ENCODE peak calls at places on chromosomes 3 and 15, in ten cellular contexts. I is pancreas; T is left cardiac atrium; P is GM12892; V is Calu3; E is gastrocnemius medialis; S is memory B cell; M is stimulated activated CD8-positive, alpha-beta memory T cell treated with anti-CD3 and anti-CD28 coated beads, Interleukin-15, amount 100 ng/mL, for 4 hours; H is activated naive CD4-positive, alpha-beta T cell treated with anti-CD3 and anti-CD28 coated beads, Interleukin-2, amount 50 U/mL, for 16 hours; X is T follicular helper cell. R is an unnamed sample.

GRCh38 chr3:169454823-169455222 is 208.7 kb downstream of the MECOM start:
- DNase-seq in P (no peak), X (no peak), S (no peak), E (no peak), M (no peak), T (no peak), V (no peak), H (no peak), I (no peak), R (no peak)

GRCh38 chr3:33047842-33048834 is 48.8 kb downstream of the GLB1 start:
- DNase-seq in V (no peak), P (no peak), T (no peak), H (no peak), X (peak; percentile 45), M (peak; percentile 19), E (no peak), S (no peak), I (no peak), R (no peak)

GRCh38 chr3:195411831-195412230 is 31.0 kb downstream of the ACAP2 start:
- DNase-seq in H (no peak), X (no peak), I (no peak), S (no peak), V (no peak), E (no peak), M (no peak), P (no peak), T (no peak), R (no peak)

GRCh38 chr3:1272541-1273265 is 179.9 kb downstream of the CNTN6 start:
- DNase-seq in P (no peak), V (no peak), E (no peak), X (no peak), M (no peak), T (no peak), H (no peak), I (no peak), S (no peak), R (no peak)

GRCh38 chr3:53624467-53624866 is 130.1 kb downstream of the CACNA1D start:
- DNase-seq in M (no peak), T (no peak), I (no peak), E (no peak), X (no peak), S (no peak), V (no peak), P (no peak), H (no peak), R (no peak)

GRCh38 chr3:28326458-28326926 is 22.0 kb upstream of the ZCWPW2 start:
- DNase-seq in H (peak; percentile 17), V (no peak), I (no peak), E (no peak), P (no peak), M (peak; percentile 10), X (no peak), S (no peak), T (no peak), R (no peak)

GRCh38 chr15:87816811-87817210 is 439.7 kb downstream of the NTRK3 start:
- DNase-seq in S (no peak), M (no peak), V (no peak), H (no peak), T (no peak), E (no peak), I (no peak), P (no peak), X (no peak), R (no peak)

GRCh38 chr15:77991029-77991406 is 86.5 kb downstream of the TBC1D2B start:
- DNase-seq in E (no peak), T (peak; percentile 16), S (no peak), M (no peak), X (no peak), I (no peak), P (no peak), V (no peak), H (no peak), R (no peak)

GRCh38 chr15:76196286-76196948 is 114.9 kb downstream of the ETFA start:
- DNase-seq in I (peak; percentile 49), M (no peak), X (no peak), P (no peak), H (no peak), E (peak; percentile 80), S (no peak), V (peak; percentile 72), T (peak; percentile 55), R (peak; percentile 86)

GRCh38 chr15:70165811-70166284 is 68.1 kb upstream of the TLE3 start:
- DNase-seq in T (peak; percentile 70), M (no peak), X (no peak), H (no peak), S (no peak), E (peak; percentile 80), I (peak; percentile 70), V (no peak), P (no peak), R (no peak)

GRCh38 chr15:74319596-74320357 is 47.7 kb downstream of the CYP11A1 start:
- DNase-seq in I (no peak), X (no peak), E (no peak), V (no peak), S (no peak), T (no peak), H (no peak), M (no peak), P (no peak), R (no peak)

GRCh38 chr3:156547637-156548036 is 7.3 kb downstream of the SSR3 start:
- DNase-seq in M (no peak), I (no peak), X (no peak), S (no peak), H (no peak), V (no peak), P (no peak), T (no peak), E (no peak), R (no peak)

GRCh38 chr3:182913889-182914288 is 66.4 kb downstream of the DCUN1D1 start:
- DNase-seq in I (no peak), E (peak; percentile 13), M (no peak), H (no peak), P (no peak), X (no peak), T (no peak), V (no peak), S (no peak), R (no peak)

GRCh38 chr3:180306691-180307090 is 270.0 kb upstream of the PEX5L start:
- DNase-seq in X (no peak), T (no peak), I (peak; percentile 44), M (no peak), H (no peak), V (peak; percentile 60), P (no peak), E (no peak), S (no peak), R (no peak)

GRCh38 chr3:16124636-16125035 is 49.8 kb upstream of the GALNT15 start:
- DNase-seq in S (no peak), H (no peak), I (no peak), X (no peak), P (no peak), T (no peak), V (no peak), M (no peak), E (no peak), R (no peak)

GRCh38 chr15:36778516-36778915 is 199.1 kb downstream of the CDIN1 start:
- DNase-seq in S (no peak), I (no peak), T (no peak), P (no peak), V (no peak), X (no peak), H (no peak), E (no peak), M (no peak), R (no peak)

GRCh38 chr3:13012228-13012691 is 61.0 kb downstream of the IQSEC1 start:
- DNase-seq in V (no peak), H (peak; percentile 37), M (no peak), X (no peak), P (peak; percentile 50), E (no peak), I (peak; percentile 74), T (peak; percentile 77), S (no peak), R (no peak)

GRCh38 chr3:121431717-121432517 is 113.9 kb downstream of the POLQ start:
- DNase-seq in H (peak; percentile 44), M (peak; percentile 17), P (peak; percentile 19), E (no peak), X (peak; percentile 26), V (peak; percentile 5), I (peak; percentile 32), T (no peak), S (peak; percentile 49), R (peak; percentile 35)

GRCh38 chr15:51332211-51333147 is 5.9 kb downstream of the CYP19A1 start:
- DNase-seq in E (no peak), P (no peak), T (no peak), H (no peak), S (no peak), X (no peak), I (no peak), M (no peak), V (no peak), R (no peak)

GRCh38 chr3:177055557-177056290 is 141.6 kb downstream of the TBL1XR1 start:
- DNase-seq in T (no peak), P (no peak), M (no peak), V (no peak), H (no peak), E (no peak), I (no peak), S (no peak), X (no peak), R (no peak)

GRCh38 chr3:87076951-87077350 is 86.0 kb upstream of the VGLL3 start:
- DNase-seq in S (no peak), I (no peak), T (no peak), M (no peak), E (no peak), H (no peak), X (no peak), P (no peak), V (no peak), R (peak; percentile 2)

GRCh38 chr15:64695571-64695992 is 79.8 kb downstream of the RBPMS2 start:
- DNase-seq in P (no peak), E (no peak), M (no peak), I (peak; percentile 50), H (no peak), T (no peak), S (peak; percentile 70), X (no peak), V (no peak), R (no peak)

GRCh38 chr15:64742385-64742784 is 33.0 kb downstream of the RBPMS2 start:
- DNase-seq in T (no peak), H (no peak), X (no peak), P (no peak), M (no peak), S (no peak), V (no peak), I (no peak), E (no peak), R (no peak)

GRCh38 chr3:179871782-179872181 is 165.0 kb downstream of the PEX5L start:
- DNase-seq in M (no peak), S (no peak), H (no peak), E (no peak), V (no peak), I (no peak), X (no peak), T (no peak), P (no peak), R (no peak)

GRCh38 chr15:75061272-75061671 is 37.9 kb downstream of the PPCDC start:
- DNase-seq in S (no peak), E (no peak), H (no peak), M (no peak), X (no peak), P (no peak), V (no peak), I (no peak), T (no peak), R (no peak)

GRCh38 chr3:23277688-23278087 is 74.6 kb downstream of the UBE2E2 start:
- DNase-seq in I (no peak), H (no peak), X (no peak), T (no peak), M (no peak), E (no peak), P (no peak), S (no peak), V (no peak), R (no peak)

GRCh38 chr3:134394380-134394779 is 20.1 kb upstream of the AMOTL2 start:
- DNase-seq in I (no peak), M (no peak), X (no peak), V (no peak), P (no peak), E (no peak), T (no peak), S (no peak), H (no peak), R (no peak)

GRCh38 chr15:48702569-48703239 is 57.2 kb upstream of the FBN1 start:
- DNase-seq in P (no peak), H (no peak), E (no peak), X (no peak), T (no peak), V (no peak), S (no peak), M (no peak), I (no peak), R (no peak)

R was measured in HepG2.